ENCODE peak calls at places on chromosomes 5 and 9, in five cellular contexts. S is K562, E is HepG2, V is H1, J is GM12878. M is an unnamed sample.

GRCh38 chr9:106403081-106403480 is 459.9 kb upstream of the ZNF462 start:
- DNase-seq in S (no peak), V (no peak), E (peak), J (no peak), M (no peak)

GRCh38 chr5:176425138-176425537 is 8.8 kb upstream of the CLTB start:
- DNase-seq in S (no peak), V (no peak), E (no peak), J (no peak), M (no peak)

GRCh38 chr5:133364916-133365315 is 247.4 kb downstream of the FSTL4 start:
- DNase-seq in J (no peak), S (no peak), E (no peak), V (no peak), M (no peak)

GRCh38 chr9:8627944-8628679 is 828.5 kb upstream of the DMAC1 start:
- DNase-seq in S (no peak), V (no peak), J (no peak), E (no peak), M (no peak)

GRCh38 chr5:154446183-154447073 is 631 bp downstream of the SAP30L start:
- DNase-seq in J (no peak), E (peak), V (peak), S (peak), M (no peak)

GRCh38 chr9:82101475-82101874 is 112.9 kb downstream of the SPATA31D1 start:
- DNase-seq in J (no peak), V (no peak), E (peak), S (no peak), M (peak)

GRCh38 chr5:128674837-128675446 is 136.9 kb upstream of the FBN2 start:
- DNase-seq in E (peak), J (no peak), S (peak), V (peak), M (peak)

GRCh38 chr5:7533941-7534340 is 138.0 kb downstream of the ADCY2 start:
- DNase-seq in S (no peak), E (no peak), V (no peak), J (no peak), M (no peak)

GRCh38 chr9:96856363-96857286 is 2.3 kb upstream of the ZNF782 start:
- DNase-seq in S (peak), E (peak), V (peak), J (peak), M (peak)

GRCh38 chr9:12770261-12770660 is 4.6 kb upstream of the LURAP1L start:
- DNase-seq in V (no peak), S (no peak), J (no peak), E (no peak), M (no peak)

GRCh38 chr9:131960311-131960710 is 119.4 kb downstream of the MED27 start:
- DNase-seq in E (no peak), S (no peak), V (no peak), J (no peak), M (no peak)

GRCh38 chr5:150227606-150228273 is 37.9 kb downstream of the SLC6A7 start:
- DNase-seq in E (no peak), J (no peak), V (no peak), S (no peak), M (no peak)

GRCh38 chr5:9572246-9572645 is 26.4 kb upstream of the SEMA5A start:
- DNase-seq in V (no peak), S (no peak), J (no peak), E (no peak), M (no peak)

GRCh38 chr5:108415726-108416125 is 33.8 kb upstream of the FBXL17 start:
- DNase-seq in V (no peak), J (no peak), E (no peak), S (no peak), M (no peak)

GRCh38 chr9:91534374-91534773 is 110.7 kb upstream of the NFIL3 start:
- DNase-seq in J (no peak), E (no peak), S (no peak), V (no peak), M (no peak)

GRCh38 chr9:91533382-91533781 is 109.8 kb upstream of the NFIL3 start:
- DNase-seq in S (no peak), V (no peak), J (no peak), E (no peak), M (no peak)

GRCh38 chr9:91536211-91536691 is 112.6 kb upstream of the NFIL3 start:
- DNase-seq in S (no peak), E (peak), J (no peak), V (no peak), M (peak)

GRCh38 chr9:91530829-91531228 is 107.2 kb upstream of the NFIL3 start:
- DNase-seq in E (peak), J (no peak), S (no peak), V (no peak), M (no peak)

DNA sequence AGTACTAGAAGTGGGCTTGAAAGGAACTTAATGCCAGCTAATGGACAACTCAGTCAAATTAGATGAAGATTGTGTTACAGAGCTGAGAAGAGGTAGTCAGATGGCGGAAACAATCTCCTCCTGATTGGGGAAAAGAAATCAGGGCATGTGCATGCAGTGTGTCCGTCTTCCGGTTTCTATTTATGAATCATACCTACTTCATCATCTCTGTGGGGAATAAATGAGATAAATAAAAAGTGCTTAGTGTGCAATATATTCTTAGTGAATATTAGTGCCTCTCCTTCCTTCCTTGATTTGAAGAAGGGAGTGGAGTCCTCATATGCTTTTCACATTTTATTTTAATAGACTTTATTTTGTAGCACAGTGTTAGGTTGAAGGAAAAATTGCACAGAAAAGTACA is 108.7 kb upstream of the NFIL3 start:
- DNase-seq in S (no peak), V (no peak), J (no peak), E (no peak), M (no peak)
- TF ChIP-seq ZNF274 in S (no peak), V (no peak), J (no peak), E (no peak), M (no peak)

DNA sequence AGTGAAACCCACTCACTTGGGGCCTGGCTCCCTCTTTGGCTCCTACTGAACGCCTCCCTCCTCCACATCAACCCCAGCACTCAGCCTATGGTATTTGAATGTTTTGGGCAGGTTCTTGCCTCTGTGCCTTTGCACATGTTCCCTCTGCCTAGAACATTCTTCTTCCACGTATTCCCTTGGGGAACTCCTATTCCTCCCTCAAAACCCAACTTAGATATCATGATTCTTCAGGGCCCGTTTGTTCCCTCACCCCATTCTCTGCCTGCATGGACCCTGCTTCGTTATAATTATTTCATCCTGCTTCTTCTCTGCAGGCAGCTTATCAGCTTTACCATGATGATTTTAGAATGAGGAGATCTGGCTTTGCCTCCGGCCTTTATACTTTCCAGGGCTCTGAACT is 215.0 kb upstream of the IER5L start:
- DNase-seq in J (no peak), E (no peak), V (no peak), S (no peak), M (no peak)
- H2AFZ ChIP-seq in J (no peak), E (no peak), V (no peak), S (no peak), M (no peak)

GRCh38 chr5:61657010-61657409 is 325.0 kb downstream of the ZSWIM6 start:
- DNase-seq in S (no peak), V (no peak), J (no peak), E (no peak), M (no peak)
- TF ChIP-seq POLR2AphosphoS5 in S (no peak), V (no peak), J (no peak), E (no peak), M (no peak)

GRCh38 chr9:33785914-33786313 is 9.4 kb upstream of the PRSS3 start:
- DNase-seq in S (no peak), J (no peak), V (no peak), E (peak), M (no peak)
- TF ChIP-seq ZNF274 in S (no peak), J (no peak), V (no peak), E (no peak), M (no peak)

GRCh38 chr9:113807173-113808061 is 68.7 kb upstream of the ZNF618 start:
- DNase-seq in J (no peak), V (peak), S (peak), E (peak), M (peak)
- H2AFZ ChIP-seq in J (no peak), V (peak), S (peak), E (no peak), M (peak)

GRCh38 chr9:72365525-72366256 is 683 bp upstream of the ZFAND5 start:
- DNase-seq in J (peak), E (peak), S (no peak), V (peak), M (no peak)
- TF ChIP-seq POLR2AphosphoS5 in J (no peak), E (no peak), S (no peak), V (peak), M (no peak)

M was measured in HCT116.